ENCODE peak calls at places on chromosomes 12 and 14, in eight cellular contexts. G is effector memory CD4-positive, alpha-beta T cell; A is aorta; H is H7; T is IMR-90; Q is body of pancreas; C is lower lobe of right lung; Y is CD8-positive, alpha-beta memory T cell. W is an unnamed sample.

GRCh38 chr14:80946187-80946586 is 4.6 kb upstream of the CEP128 start:
- DNase-seq in G (no peak), A (no peak), H (no peak), T (peak; percentile 52), Q (no peak), C (no peak), Y (no peak), W (no peak)

GRCh38 chr12:53078425-53079225 is 565 bp downstream of the SPRYD3 start:
- DNase-seq in G (peak; percentile 20), A (peak; percentile 44), H (no peak), T (peak; percentile 29), Q (peak; percentile 61), C (no peak), Y (no peak), W (no peak)

GRCh38 chr14:91425720-91426032 is 8.1 kb upstream of the CCDC88C start:
- DNase-seq in G (no peak), A (no peak), H (no peak), T (no peak), Q (no peak), C (no peak), Y (no peak), W (no peak)

GRCh38 chr12:71397433-71397954 is 42.1 kb upstream of the LGR5 start:
- DNase-seq in G (no peak), A (no peak), H (no peak), T (no peak), Q (no peak), C (no peak), Y (no peak), W (no peak)

GRCh38 chr12:17992002-17992656 is 97.9 kb downstream of the RERGL start:
- DNase-seq in G (no peak), A (no peak), H (peak; percentile 11), T (peak; percentile 7), Q (no peak), C (no peak), Y (no peak), W (no peak)

GRCh38 chr14:48527832-48528231 is 852.4 kb upstream of the MDGA2 start:
- DNase-seq in G (no peak), A (no peak), H (no peak), T (no peak), Q (no peak), C (no peak), Y (no peak), W (no peak)

GRCh38 chr14:90287791-90288190 is 31.4 kb downstream of the PSMC1 start:
- DNase-seq in G (no peak), A (no peak), H (no peak), T (no peak), Q (no peak), C (no peak), Y (no peak), W (no peak)

GRCh38 chr14:69129264-69129880 is 23.5 kb downstream of the DCAF5 start:
- DNase-seq in G (peak; percentile 48), A (peak; percentile 81), H (peak; percentile 36), T (peak; percentile 88), Q (peak; percentile 75), C (peak; percentile 72), Y (peak; percentile 66), W (peak; percentile 75)

GRCh38 chr12:12885060-12885792 is 6.1 kb upstream of the GPRC5A start:
- DNase-seq in G (no peak), A (no peak), H (peak; percentile 78), T (no peak), Q (no peak), C (no peak), Y (no peak), W (no peak)

GRCh38 chr14:64736271-64737131 is 32.3 kb downstream of the PLEKHG3 start:
- DNase-seq in G (no peak), A (peak; percentile 69), H (peak; percentile 81), T (no peak), Q (peak; percentile 90), C (peak; percentile 40), Y (no peak), W (peak; percentile 59)

GRCh38 chr12:21296751-21297406 is 37.8 kb downstream of the SLCO1A2 start:
- DNase-seq in G (no peak), A (no peak), H (peak; percentile 5), T (peak; percentile 2), Q (no peak), C (no peak), Y (peak; percentile 3), W (no peak)

GRCh38 chr12:32885831-32886230 is 10.7 kb downstream of the PKP2 start:
- DNase-seq in G (no peak), A (no peak), H (no peak), T (no peak), Q (no peak), C (no peak), Y (no peak), W (no peak)

GRCh38 chr14:104968153-104968527 is 10.0 kb downstream of the AHNAK2 start:
- DNase-seq in G (no peak), A (peak; percentile 93), H (peak; percentile 91), T (peak; percentile 35), Q (no peak), C (peak; percentile 65), Y (no peak), W (peak; percentile 64)

GRCh38 chr14:69399750-69400149 is 1.3 kb downstream of the SLC39A9 start:
- DNase-seq in G (no peak), A (no peak), H (no peak), T (no peak), Q (no peak), C (no peak), Y (no peak), W (no peak)

GRCh38 chr12:77347009-77347408 is 281.6 kb upstream of the E2F7 start:
- DNase-seq in G (no peak), A (no peak), H (no peak), T (no peak), Q (no peak), C (no peak), Y (no peak), W (no peak)

GRCh38 chr12:29547844-29548243 is 50.4 kb upstream of the OVCH1 start:
- DNase-seq in G (no peak), A (no peak), H (no peak), T (no peak), Q (no peak), C (no peak), Y (no peak), W (no peak)

GRCh38 chr14:73245401-73246325 is 8.4 kb downstream of the PAPLN start:
- DNase-seq in G (no peak), A (peak; percentile 89), H (peak; percentile 75), T (no peak), Q (no peak), C (peak; percentile 80), Y (peak; percentile 39), W (peak; percentile 51)

GRCh38 chr14:74611672-74612345 is at the start of gene LTBP2:
- DNase-seq in G (no peak), A (no peak), H (peak; percentile 77), T (peak; percentile 31), Q (no peak), C (no peak), Y (peak; percentile 25), W (no peak)

GRCh38 chr14:74610866-74611671 is 968 bp downstream of the LTBP2 start:
- DNase-seq in G (no peak), A (no peak), H (peak; percentile 68), T (peak; percentile 48), Q (no peak), C (no peak), Y (no peak), W (no peak)

GRCh38 chr14:74614508-74615495 is 2.8 kb upstream of the LTBP2 start:
- DNase-seq in G (no peak), A (no peak), H (no peak), T (no peak), Q (no peak), C (no peak), Y (no peak), W (no peak)

GRCh38 chr14:74612346-74613021 is 447 bp upstream of the LTBP2 start:
- DNase-seq in G (peak; percentile 69), A (peak; percentile 94), H (peak; percentile 98), T (peak; percentile 72), Q (peak; percentile 83), C (peak; percentile 87), Y (peak; percentile 89), W (peak; percentile 82)

DNA sequence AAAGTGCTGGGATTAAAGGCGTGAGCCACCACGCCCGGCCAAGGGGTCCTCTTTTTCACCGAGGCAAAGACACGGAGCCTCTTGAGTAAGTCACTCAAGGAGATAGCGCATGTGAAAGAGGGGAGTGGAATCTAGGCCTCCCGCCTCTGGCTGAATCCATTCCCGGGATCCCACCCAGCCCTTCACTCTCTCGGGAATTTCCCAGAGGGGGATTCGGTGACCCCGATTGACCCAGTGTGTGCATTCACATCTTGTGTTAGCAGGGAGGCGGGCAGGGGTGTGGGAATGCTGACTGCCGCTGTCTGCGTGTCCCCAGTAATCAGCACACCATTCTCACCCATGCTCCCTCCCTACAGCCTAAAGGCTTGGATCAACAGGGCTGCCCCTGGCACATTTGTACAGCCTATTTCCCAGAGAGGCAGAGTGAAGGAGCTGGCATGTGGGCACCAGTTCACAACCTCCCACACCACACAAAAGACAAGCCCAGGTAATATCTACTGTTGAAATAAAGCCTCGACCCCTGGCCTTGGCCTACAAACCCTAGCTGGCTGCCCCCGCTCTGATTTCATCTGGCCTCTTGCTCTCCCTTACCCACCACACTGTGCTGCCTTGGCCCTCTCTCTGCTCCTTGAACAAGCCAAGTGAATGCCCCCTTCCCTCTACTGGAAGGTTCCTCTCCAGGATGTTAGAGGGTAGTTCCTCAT is 1.3 kb upstream of the LTBP2 start:
- DNase-seq in G (no peak), A (no peak), H (no peak), T (no peak), Q (no peak), C (no peak), Y (no peak), W (no peak)
- H3K4me3 ChIP-seq in G (no peak overlapping the region), A (no peak overlapping the region), H (no peak overlapping the region), T (no peak overlapping the region), Q (no peak overlapping the region), C (no peak overlapping the region), Y (no peak overlapping the region), W (no peak overlapping the region)

DNA sequence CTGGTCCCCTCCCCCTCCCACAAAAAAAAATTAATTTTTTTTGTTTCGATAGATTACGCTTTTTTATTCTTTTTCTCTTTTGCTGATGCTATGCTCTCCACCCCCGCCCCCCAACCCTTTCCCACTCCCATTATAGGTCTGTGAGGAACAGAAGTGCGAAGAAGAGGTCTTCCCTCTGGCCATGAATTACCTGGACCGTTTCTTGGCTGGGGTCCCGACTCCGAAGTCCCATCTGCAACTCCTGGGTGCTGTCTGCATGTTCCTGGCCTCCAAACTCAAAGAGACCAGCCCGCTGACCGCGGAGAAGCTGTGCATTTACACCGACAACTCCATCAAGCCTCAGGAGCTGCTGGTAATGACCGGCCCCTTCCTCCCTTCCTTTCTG is 2.3 kb downstream of the CCND2 start:
- DNase-seq in G (no peak), A (no peak), H (peak; percentile 32), T (no peak), Q (peak; percentile 40), C (no peak), Y (no peak), W (no peak)
- H3K27me3 ChIP-seq in G (no peaks in the 10 kb centered on the region), A (no peaks in the 10 kb centered on the region), H (peaks cover 8% of the 10 kb centered on the region), T (peaks cover 55% of the 10 kb centered on the region), Q (peaks cover 4% of the 10 kb centered on the region), C (peaks cover 34% of the 10 kb centered on the region), Y (no peaks in the 10 kb centered on the region), W (peaks cover 33% of the 10 kb centered on the region)

GRCh38 chr14:51462182-51462581 is 189.5 kb upstream of the FRMD6 start:
- DNase-seq in G (no peak), A (no peak), H (no peak), T (no peak), Q (no peak), C (no peak), Y (no peak), W (no peak)
- H3K4me3 ChIP-seq in G (no peak overlapping the region), A (no peak overlapping the region), H (no peak overlapping the region), T (no peak overlapping the region), Q (no peak overlapping the region), C (no peak overlapping the region), Y (no peak overlapping the region), W (no peak overlapping the region)

GRCh38 chr12:4736048-4736447 is 15.8 kb downstream of the GALNT8 start:
- DNase-seq in G (no peak), A (no peak), H (no peak), T (no peak), Q (no peak), C (no peak), Y (no peak), W (no peak)
- H3K27me3 ChIP-seq in G (no peaks in the 10 kb centered on the region), A (no peaks in the 10 kb centered on the region), H (no peaks in the 10 kb centered on the region), T (no peaks in the 10 kb centered on the region), Q (peaks cover 7% of the 10 kb centered on the region), C (no peaks in the 10 kb centered on the region), Y (no peaks in the 10 kb centered on the region), W (no peaks in the 10 kb centered on the region)

W was measured in right lobe of liver.